ENCODE peak calls at places on chromosomes 2 and 18, in four cellular contexts. E is NCI-H510A, L is thoracic aorta, Z is NCI-H748 treated with DMSO at 0.1 percent for 48 hours. S is an unnamed sample.

GRCh38 chr2:29238497-29238896 is 123.3 kb downstream of the CLIP4 start:
- DNase-seq in L (no peak), Z (no peak), E (no peak), S (no peak)

GRCh38 chr2:149291881-149292280 is 38.5 kb upstream of the LYPD6 start:
- DNase-seq in E (no peak), L (no peak), Z (no peak), S (no peak)

GRCh38 chr2:107276034-107276433 is 390.1 kb upstream of the ST6GAL2 start:
- DNase-seq in L (no peak), Z (no peak), E (no peak), S (no peak)

GRCh38 chr2:159706385-159706980 is 5.8 kb upstream of the MARCHF7 start:
- DNase-seq in E (no peak), Z (no peak), L (no peak), S (no peak)

GRCh38 chr2:42328148-42328833 is 32.7 kb downstream of the COX7A2L start:
- DNase-seq in E (no peak), L (no peak), Z (peak), S (peak)

GRCh38 chr2:2699117-2699497 is 368.0 kb upstream of the MYT1L start:
- DNase-seq in E (no peak), L (no peak), Z (no peak), S (no peak)

GRCh38 chr2:207161247-207161646 is 4.5 kb downstream of the KLF7 start:
- DNase-seq in L (no peak), Z (no peak), E (no peak), S (no peak)

GRCh38 chr18:30992231-30992630 is 50.3 kb downstream of the DSC3 start:
- DNase-seq in E (no peak), Z (no peak), L (no peak), S (no peak)

GRCh38 chr2:221161186-221161585 is 410.9 kb downstream of the EPHA4 start:
- DNase-seq in Z (no peak), E (no peak), L (no peak), S (no peak)

GRCh38 chr18:9364242-9364641 is 29.7 kb downstream of the TWSG1 start:
- DNase-seq in L (no peak), E (no peak), Z (no peak), S (no peak)

GRCh38 chr2:96353606-96354095 is 18.1 kb downstream of the NCAPH start:
- DNase-seq in E (no peak), Z (no peak), L (no peak), S (no peak)

GRCh38 chr18:25646971-25647370 is 295.0 kb upstream of the ZNF521 start:
- DNase-seq in Z (no peak), L (no peak), E (no peak), S (no peak)

GRCh38 chr2:46032161-46032813 is 264.9 kb upstream of the EPAS1 start:
- DNase-seq in E (no peak), L (no peak), Z (no peak), S (no peak)

GRCh38 chr2:98580656-98581284 is 27.5 kb downstream of the COA5 start:
- DNase-seq in Z (no peak), L (no peak), E (no peak), S (no peak)